ENCODE peak calls at places on chromosomes 5 and 9, in seven cellular contexts. X is iPS-NIHi11, R is tibial artery, P is hippocampal formation, G is D341Med, T is dorsolateral prefrontal cortex, J is psoas muscle. B is an unnamed sample.

GRCh38 chr5:11050596-11051304 is 289.7 kb upstream of the DAP start:
- DNase-seq in X (no peak), R (no peak), P (no peak), G (no peak), T (no peak), J (no peak), B (no peak)

GRCh38 chr9:137136926-137137607 is 1.9 kb upstream of the GRIN1 start:
- DNase-seq in X (peak; percentile 3), R (no peak), P (no peak), G (peak; percentile 43), T (no peak), J (no peak), B (no peak)

GRCh38 chr5:118405650-118406061 is 582.7 kb downstream of the DTWD2 start:
- DNase-seq in X (no peak), R (no peak), P (no peak), G (no peak), T (no peak), J (no peak), B (no peak)

GRCh38 chr5:128378636-128379035 is 159.4 kb downstream of the FBN2 start:
- DNase-seq in X (no peak), R (no peak), P (no peak), G (no peak), T (no peak), J (no peak), B (no peak)

GRCh38 chr5:53071738-53072137 is 37.8 kb downstream of the MOCS2 start:
- DNase-seq in X (no peak), R (no peak), P (no peak), G (no peak), T (no peak), J (no peak), B (no peak)

GRCh38 chr9:114981095-114981494 is 50.7 kb upstream of the TNFSF8 start:
- DNase-seq in X (no peak), R (no peak), P (no peak), G (no peak), T (no peak), J (no peak), B (no peak)

GRCh38 chr9:75148551-75148950 is 60.2 kb downstream of the OSTF1 start:
- DNase-seq in X (no peak), R (no peak), P (no peak), G (no peak), T (no peak), J (no peak), B (no peak)

GRCh38 chr5:97629281-97629680 is 446.2 kb upstream of the RIOK2 start:
- DNase-seq in X (no peak), R (peak; percentile 55), P (no peak), G (no peak), T (peak; percentile 45), J (peak; percentile 49), B (no peak)

GRCh38 chr9:101200852-101201251 is 172.3 kb downstream of the PLPPR1 start:
- DNase-seq in X (no peak), R (no peak), P (no peak), G (no peak), T (no peak), J (no peak), B (no peak)

GRCh38 chr9:109903515-109904138 is 123.6 kb downstream of the PALM2AKAP2 start:
- DNase-seq in X (peak; percentile 79), R (peak; percentile 64), P (no peak), G (peak; percentile 74), T (peak; percentile 70), J (peak; percentile 61), B (peak; percentile 80)

GRCh38 chr9:137311171-137311970 is 9.3 kb upstream of the NRARP start:
- DNase-seq in X (peak; percentile 55), R (no peak), P (no peak), G (peak; percentile 47), T (no peak), J (peak; percentile 52), B (no peak)

GRCh38 chr9:134566196-134566822 is 75.3 kb upstream of the COL5A1 start:
- DNase-seq in X (no peak), R (no peak), P (no peak), G (no peak), T (no peak), J (no peak), B (no peak)

GRCh38 chr5:142876817-142877216 is 106.6 kb downstream of the ARHGAP26 start:
- DNase-seq in X (no peak), R (no peak), P (no peak), G (no peak), T (no peak), J (no peak), B (no peak)

GRCh38 chr5:150356575-150357284 is 767 bp upstream of the TCOF1 start:
- DNase-seq in X (no peak), R (no peak), P (no peak), G (no peak), T (no peak), J (no peak), B (no peak)

GRCh38 chr5:160492565-160492964 is 70.9 kb downstream of the PTTG1 start:
- DNase-seq in X (no peak), R (no peak), P (no peak), G (no peak), T (no peak), J (no peak), B (no peak)

GRCh38 chr5:153516503-153516902 is 26.0 kb downstream of the GRIA1 start:
- DNase-seq in X (peak; percentile 29), R (no peak), P (no peak), G (no peak), T (peak; percentile 54), J (no peak), B (no peak)

GRCh38 chr5:141913560-141913959 is 10.1 kb upstream of the DELE1 start:
- DNase-seq in X (no peak), R (no peak), P (no peak), G (no peak), T (peak; percentile 52), J (no peak), B (no peak)

GRCh38 chr5:180161420-180162303 is 47.3 kb downstream of the RASGEF1C start:
- DNase-seq in X (no peak), R (no peak), P (peak; percentile 54), G (no peak), T (peak; percentile 74), J (no peak), B (peak; percentile 8)

GRCh38 chr5:137564475-137564961 is 65.4 kb upstream of the SPOCK1 start:
- DNase-seq in X (no peak), R (no peak), P (no peak), G (no peak), T (no peak), J (no peak), B (no peak)

GRCh38 chr5:35476789-35477188 is 140.9 kb upstream of the SPEF2 start:
- DNase-seq in X (no peak), R (no peak), P (no peak), G (no peak), T (no peak), J (no peak), B (no peak)

GRCh38 chr9:131008909-131009618 is at the start of gene LAMC3:
- DNase-seq in X (peak; percentile 90), R (no peak), P (no peak), G (peak; percentile 74), T (no peak), J (peak; percentile 24), B (peak; percentile 41)

GRCh38 chr5:150054569-150054968 is 31.8 kb downstream of the CSF1R start:
- DNase-seq in X (no peak), R (no peak), P (no peak), G (no peak), T (no peak), J (no peak), B (no peak)

GRCh38 chr5:71841107-71841506 is 122.0 kb downstream of the CARTPT start:
- DNase-seq in X (no peak), R (no peak), P (no peak), G (no peak), T (no peak), J (no peak), B (no peak)

GRCh38 chr9:99411479-99412100 is 189.5 kb downstream of the SEC61B start:
- DNase-seq in X (peak; percentile 28), R (no peak), P (no peak), G (no peak), T (no peak), J (no peak), B (no peak)

GRCh38 chr9:18759836-18760235 is 273.2 kb downstream of the SAXO1 start:
- DNase-seq in X (no peak), R (no peak), P (no peak), G (no peak), T (no peak), J (no peak), B (no peak)

GRCh38 chr9:126829035-126829434 is 24.2 kb downstream of the ZBTB43 start:
- DNase-seq in X (no peak), R (no peak), P (no peak), G (no peak), T (no peak), J (no peak), B (no peak)

GRCh38 chr5:56288880-56289601 is 55.9 kb upstream of the ANKRD55 start:
- DNase-seq in X (no peak), R (no peak), P (no peak), G (no peak), T (no peak), J (no peak), B (no peak)

GRCh38 chr5:93579561-93580386 is 1.2 kb downstream of the NR2F1-AS1 start:
- DNase-seq in X (no peak), R (no peak), P (peak; percentile 42), G (peak; percentile 56), T (no peak), J (no peak), B (peak; percentile 22)

B was measured in ACHN.